ENCODE peak calls at places on chromosomes 7 and 10, in five cellular contexts. One of them, this sample, is unnamed.

GRCh38 chr10:121592155-121592890 is 5.9 kb downstream of the FGFR2 start:
- DNase-seq in RKO: no peak
- DNase-seq in non-pigmented ciliary epithelial cell: no peak
- DNase-seq in C1 segment of cervical spinal cord: no peak
- DNase-seq in activated T-cell treated with anti-CD3 and anti-CD28 coated beads for 1 hour: no peak
- DNase-seq in this sample: no peak

GRCh38 chr10:10985361-10985760 is 32.3 kb upstream of the CELF2 start:
- DNase-seq in RKO: no peak
- DNase-seq in non-pigmented ciliary epithelial cell: no peak
- DNase-seq in C1 segment of cervical spinal cord: no peak
- DNase-seq in activated T-cell treated with anti-CD3 and anti-CD28 coated beads for 1 hour: no peak
- DNase-seq in this sample: no peak

GRCh38 chr10:132094581-132095234 is 29.0 kb downstream of the JAKMIP3 start:
- DNase-seq in RKO: no peak
- DNase-seq in non-pigmented ciliary epithelial cell: no peak
- DNase-seq in C1 segment of cervical spinal cord: no peak
- DNase-seq in activated T-cell treated with anti-CD3 and anti-CD28 coated beads for 1 hour: no peak
- DNase-seq in this sample: peak; percentile 56

GRCh38 chr10:51215956-51216834 is 141.9 kb downstream of the PRKG1 start:
- DNase-seq in RKO: no peak
- DNase-seq in non-pigmented ciliary epithelial cell: no peak
- DNase-seq in C1 segment of cervical spinal cord: no peak
- DNase-seq in activated T-cell treated with anti-CD3 and anti-CD28 coated beads for 1 hour: no peak
- DNase-seq in this sample: no peak

GRCh38 chr10:120824864-120825263 is 26.3 kb upstream of the WDR11 start:
- DNase-seq in RKO: peak; percentile 45
- DNase-seq in non-pigmented ciliary epithelial cell: no peak
- DNase-seq in C1 segment of cervical spinal cord: no peak
- DNase-seq in activated T-cell treated with anti-CD3 and anti-CD28 coated beads for 1 hour: no peak
- DNase-seq in this sample: no peak

GRCh38 chr10:51937736-51938135 is 238.3 kb upstream of the CSTF2T start:
- DNase-seq in RKO: peak; percentile 1
- DNase-seq in non-pigmented ciliary epithelial cell: peak; percentile 35
- DNase-seq in C1 segment of cervical spinal cord: no peak
- DNase-seq in activated T-cell treated with anti-CD3 and anti-CD28 coated beads for 1 hour: no peak
- DNase-seq in this sample: peak; percentile 6

GRCh38 chr10:3935933-3936359 is 150.9 kb upstream of the KLF6 start:
- DNase-seq in RKO: no peak
- DNase-seq in non-pigmented ciliary epithelial cell: no peak
- DNase-seq in C1 segment of cervical spinal cord: no peak
- DNase-seq in activated T-cell treated with anti-CD3 and anti-CD28 coated beads for 1 hour: no peak
- DNase-seq in this sample: peak; percentile 61

GRCh38 chr10:102300289-102300843 is 55.0 kb downstream of the GBF1 start:
- DNase-seq in RKO: no peak
- DNase-seq in non-pigmented ciliary epithelial cell: peak; percentile 71
- DNase-seq in C1 segment of cervical spinal cord: no peak
- DNase-seq in activated T-cell treated with anti-CD3 and anti-CD28 coated beads for 1 hour: no peak
- DNase-seq in this sample: peak; percentile 9

GRCh38 chr10:125802131-125802530 is 20.9 kb downstream of the UROS start:
- DNase-seq in RKO: no peak
- DNase-seq in non-pigmented ciliary epithelial cell: no peak
- DNase-seq in C1 segment of cervical spinal cord: no peak
- DNase-seq in activated T-cell treated with anti-CD3 and anti-CD28 coated beads for 1 hour: no peak
- DNase-seq in this sample: no peak

GRCh38 chr7:151416135-151416740 is 6.4 kb upstream of the WDR86 start:
- DNase-seq in RKO: no peak
- DNase-seq in non-pigmented ciliary epithelial cell: no peak
- DNase-seq in C1 segment of cervical spinal cord: no peak
- DNase-seq in activated T-cell treated with anti-CD3 and anti-CD28 coated beads for 1 hour: no peak
- DNase-seq in this sample: no peak

GRCh38 chr7:116988363-116988989 is 35.2 kb downstream of the ST7 start:
- DNase-seq in RKO: no peak
- DNase-seq in non-pigmented ciliary epithelial cell: no peak
- DNase-seq in C1 segment of cervical spinal cord: no peak
- DNase-seq in activated T-cell treated with anti-CD3 and anti-CD28 coated beads for 1 hour: no peak
- DNase-seq in this sample: no peak